ENCODE peak calls at places on chromosomes 6 and 20, in four cellular contexts. U, V, Z and T are unnamed samples.
A peak's percentile ranks its signal among the peaks of the same experiment; 100 is the strongest.

GRCh38 chr6:169784941-169785340 is 33.5 kb downstream of the ERMARD start:
- DNase-seq in U (no peak), V (no peak), Z (no peak), T (no peak)

GRCh38 chr20:51258582-51259175 is 235.8 kb upstream of the KCNG1 start:
- DNase-seq in U (no peak), V (no peak), Z (no peak), T (no peak)

GRCh38 chr6:33966536-33966935 is 162.7 kb upstream of the MLN start:
- DNase-seq in U (no peak), V (no peak), Z (no peak), T (no peak)

GRCh38 chr6:74956559-74957428 is 249.1 kb downstream of the COL12A1 start:
- DNase-seq in U (no peak), V (no peak), Z (no peak), T (no peak)

GRCh38 chr6:36195471-36196048 is 984 bp upstream of the BRPF3 start:
- DNase-seq in U (no peak), V (no peak), Z (no peak), T (no peak)

GRCh38 chr6:2635911-2636310 is 114.8 kb downstream of the MYLK4 start:
- DNase-seq in U (no peak), V (no peak), Z (no peak), T (no peak)

GRCh38 chr20:9514461-9515210 is at the start of gene LAMP5:
- DNase-seq in U (no peak), V (peak; percentile 3), Z (peak; percentile 82), T (no peak)

GRCh38 chr6:82554706-82555105 is 191.1 kb downstream of the TPBG start:
- DNase-seq in U (no peak), V (no peak), Z (no peak), T (no peak)

GRCh38 chr6:47922391-47922790 is 140.6 kb downstream of the OPN5 start:
- DNase-seq in U (no peak), V (peak; percentile 23), Z (peak; percentile 21), T (no peak)

GRCh38 chr6:34052071-34052825 is 93.6 kb downstream of the GRM4 start:
- DNase-seq in U (no peak), V (no peak), Z (no peak), T (no peak)

GRCh38 chr6:131867744-131868143 is 59.9 kb downstream of the ENPP1 start:
- DNase-seq in U (no peak), V (peak; percentile 7), Z (no peak), T (no peak)

GRCh38 chr20:5131502-5131901 is 4.7 kb downstream of the CDS2 start:
- DNase-seq in U (no peak), V (no peak), Z (no peak), T (no peak)

GRCh38 chr6:6897140-6897539 is 210.6 kb upstream of the RREB1 start:
- DNase-seq in U (no peak), V (no peak), Z (no peak), T (no peak)

GRCh38 chr6:7749493-7749892 is 23.6 kb downstream of the BMP6 start:
- DNase-seq in U (no peak), V (no peak), Z (no peak), T (no peak)

GRCh38 chr20:59515013-59515905 is 89.1 kb upstream of the PHACTR3 start:
- DNase-seq in U (no peak), V (peak; percentile 59), Z (peak; percentile 91), T (no peak)

GRCh38 chr20:24821391-24821790 is 127.7 kb upstream of the CST7 start:
- DNase-seq in U (no peak), V (no peak), Z (no peak), T (no peak)

GRCh38 chr20:48995599-48995998 is 50.5 kb upstream of the CSE1L start:
- DNase-seq in U (no peak), V (no peak), Z (no peak), T (no peak)

GRCh38 chr6:42359021-42359420 is 92.7 kb downstream of the TRERF1 start:
- DNase-seq in U (no peak), V (no peak), Z (no peak), T (no peak)

GRCh38 chr6:152273638-152274037 is 363.5 kb downstream of the SYNE1 start:
- DNase-seq in U (no peak), V (peak; percentile 26), Z (peak; percentile 30), T (no peak)

GRCh38 chr6:43368517-43369160 is 808 bp downstream of the ZNF318 start:
- DNase-seq in U (no peak), V (peak; percentile 44), Z (peak; percentile 70), T (no peak)

GRCh38 chr6:169052462-169052861 is 201.2 kb downstream of the THBS2 start:
- DNase-seq in U (no peak), V (no peak), Z (no peak), T (no peak)

GRCh38 chr6:169171951-169172350 is 81.7 kb downstream of the THBS2 start:
- DNase-seq in U (peak; percentile 92), V (peak; percentile 48), Z (no peak), T (no peak)

GRCh38 chr20:45867811-45868176 is 10.4 kb downstream of the ZSWIM3 start:
- DNase-seq in U (peak; percentile 53), V (peak; percentile 45), Z (no peak), T (no peak)

GRCh38 chr6:119028106-119028505 is 50.4 kb downstream of the FAM184A start:
- DNase-seq in U (no peak), V (no peak), Z (no peak), T (no peak)

GRCh38 chr6:139490482-139490881 is 116.0 kb upstream of the CITED2 start:
- DNase-seq in U (no peak), V (no peak), Z (no peak), T (no peak)

GRCh38 chr20:16701296-16701695 is 28.5 kb upstream of the SNRPB2 start:
- DNase-seq in U (no peak), V (peak; percentile 1), Z (peak; percentile 34), T (no peak)

GRCh38 chr20:37943033-37943432 is 40.1 kb downstream of the VSTM2L start:
- DNase-seq in U (no peak), V (no peak), Z (no peak), T (no peak)

GRCh38 chr20:53216856-53217576 is 244.9 kb downstream of the TSHZ2 start:
- DNase-seq in U (no peak), V (peak; percentile 34), Z (peak; percentile 95), T (peak; percentile 67)

GRCh38 chr6:148085651-148086321 is 256.9 kb upstream of the SASH1 start:
- DNase-seq in U (peak; percentile 21), V (no peak), Z (no peak), T (no peak)

GRCh38 chr20:18443841-18444240 is 23.0 kb downstream of the DZANK1 start:
- DNase-seq in U (no peak), V (peak; percentile 31), Z (no peak), T (no peak)

GRCh38 chr20:41181567-41181966 is 44.2 kb downstream of the PLCG1 start:
- DNase-seq in U (no peak), V (no peak), Z (no peak), T (peak; percentile 4)

GRCh38 chr20:57907131-57908083 is 197.6 kb upstream of the PMEPA1 start:
- DNase-seq in U (no peak), V (no peak), Z (no peak), T (no peak)

GRCh38 chr6:27812805-27813626 is 99.2 kb downstream of the OR2B2 start:
- DNase-seq in U (no peak), V (no peak), Z (no peak), T (no peak)

GRCh38 chr6:156557269-156557885 is 219.8 kb upstream of the ARID1B start:
- DNase-seq in U (no peak), V (peak; percentile 16), Z (no peak), T (no peak)

DNA sequence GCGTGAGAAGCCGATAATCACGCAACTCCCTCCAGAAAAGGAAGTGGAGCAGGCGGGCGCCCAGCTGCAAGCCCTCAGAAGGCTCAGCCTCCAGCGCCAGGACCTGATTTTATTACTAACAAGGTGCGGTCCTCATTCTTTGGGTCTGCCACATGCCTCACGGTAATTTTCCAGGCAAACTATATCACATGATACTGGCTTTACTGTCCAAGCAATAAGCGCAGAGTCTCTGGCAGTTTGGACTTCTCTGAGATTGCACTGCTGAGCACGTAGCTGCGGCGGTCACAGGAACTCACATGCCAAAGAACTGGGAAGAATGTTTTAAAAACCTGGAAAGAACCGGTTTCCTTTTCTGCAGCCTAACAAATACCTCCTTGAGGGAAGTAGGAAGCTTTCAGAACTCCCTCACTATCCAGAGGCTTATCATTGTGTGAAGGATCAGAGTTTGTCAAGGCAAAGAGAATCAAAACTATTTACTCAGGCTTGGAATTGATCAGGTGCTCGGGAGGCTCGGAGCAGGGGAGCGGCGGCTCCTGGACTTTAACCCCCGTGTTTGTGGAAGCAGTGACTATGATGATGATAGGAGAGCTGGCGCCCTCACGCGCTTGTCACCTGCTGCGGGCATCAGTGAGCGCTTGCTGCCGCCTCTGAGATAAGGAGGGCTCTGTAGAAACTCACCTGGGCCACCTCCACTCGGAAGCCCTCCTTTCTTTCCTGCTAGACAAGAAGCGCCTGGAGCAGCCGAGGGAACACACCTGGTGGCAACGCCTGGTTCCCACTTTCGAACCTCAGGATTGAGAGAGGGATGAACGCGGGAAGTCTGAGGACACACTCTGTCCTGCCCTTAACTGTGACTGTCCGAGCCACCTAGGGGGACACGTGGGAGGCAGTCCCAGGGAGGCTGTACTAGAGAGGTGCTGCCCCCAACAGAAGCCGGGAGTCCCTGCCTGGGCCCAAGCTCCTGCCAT is 27.2 kb upstream of the SYNJ2 start:
- DNase-seq in U (peak; percentile 47), V (peak; percentile 69), Z (no peak), T (no peak)
- TF ChIP-seq CTCF in U (no peak), V (no peak), Z (no peak), T (no peak)

GRCh38 chr6:85479221-85479620 is 29.3 kb downstream of the NT5E start:
- DNase-seq in U (no peak), V (no peak), Z (no peak), T (no peak)

GRCh38 chr6:85482206-85483040 is 32.5 kb downstream of the NT5E start:
- DNase-seq in U (no peak), V (peak; percentile 54), Z (no peak), T (no peak)

GRCh38 chr6:85483861-85484260 is 34.0 kb downstream of the NT5E start:
- DNase-seq in U (no peak), V (no peak), Z (no peak), T (no peak)

GRCh38 chr6:85484941-85485340 is 35.1 kb downstream of the NT5E start:
- DNase-seq in U (no peak), V (no peak), Z (no peak), T (no peak)

GRCh38 chr6:85483041-85483700 is 33.3 kb downstream of the NT5E start:
- DNase-seq in U (no peak), V (peak; percentile 92), Z (peak; percentile 90), T (peak; percentile 78)
- TF ChIP-seq CTCF in U (peak; percentile 99), V (peak; percentile 100), Z (peak; percentile 100), T (peak; percentile 99)

GRCh38 chr6:73314577-73315492 is 39.2 kb downstream of the DPPA5 start:
- DNase-seq in U (no peak), V (no peak), Z (peak; percentile 26), T (no peak)
- TF ChIP-seq CTCF in U (no peak), V (no peak), Z (no peak), T (no peak)

GRCh38 chr6:155152211-155153076 is 111.4 kb upstream of the CLDN20 start:
- DNase-seq in U (no peak), V (peak; percentile 20), Z (peak; percentile 76), T (no peak)
- TF ChIP-seq CTCF in U (peak; percentile 30), V (peak; percentile 12), Z (peak; percentile 30), T (no peak)